ENCODE peak calls at places on chromosomes 4 and X, in seven cellular contexts. F is M059J; E is NCI-H1105 treated with DMSO at 0.1 percent for 48 hours; G is mammary epithelial cell; V is foreskin fibroblast; J is sciatic nerve; N is activated naive CD8-positive, alpha-beta T cell treated with anti-CD3 and anti-CD28 coated beads for 36 hours. T is an unnamed sample.

GRCh38 chr4:10006236-10006603 is 15.1 kb downstream of the SLC2A9 start:
- DNase-seq in V (peak), F (peak), E (no peak), J (no peak), N (no peak), G (peak), T (no peak)

GRCh38 chr4:41322613-41323012 is 65.9 kb downstream of the UCHL1 start:
- DNase-seq in F (no peak), E (no peak), N (no peak), V (no peak), J (no peak), G (no peak), T (no peak)

GRCh38 chr4:86398187-86398586 is 38.3 kb upstream of the MAPK10 start:
- DNase-seq in G (no peak), V (no peak), F (no peak), J (no peak), E (no peak), N (no peak), T (no peak)

GRCh38 chr4:70559924-70560323 is 32.1 kb upstream of the AMBN start:
- DNase-seq in N (no peak), F (no peak), V (no peak), E (no peak), G (no peak), J (no peak), T (no peak)

GRCh38 chrX:17595456-17596035 is 141.7 kb upstream of the SCML1 start:
- DNase-seq in N (no peak), G (peak), F (peak), V (peak), J (no peak), E (no peak), T (no peak)

GRCh38 chr4:157121396-157121795 is 45.4 kb downstream of the GLRB start:
- DNase-seq in N (no peak), E (no peak), G (no peak), F (no peak), V (peak), J (no peak), T (no peak)

GRCh38 chrX:37437160-37437559 is 88.0 kb downstream of the PRRG1 start:
- DNase-seq in N (no peak), G (no peak), V (no peak), F (no peak), J (no peak), E (no peak), T (no peak)

GRCh38 chr4:133316874-133317273 is 167.8 kb downstream of the PCDH10 start:
- DNase-seq in E (no peak), J (no peak), G (peak), V (no peak), F (peak), N (no peak), T (no peak)

GRCh38 chr4:188783606-188784157 is 644.4 kb downstream of the TRIML1 start:
- DNase-seq in F (no peak), N (no peak), V (peak), G (no peak), J (no peak), E (no peak), T (no peak)

T was measured in vagina.